ENCODE peak calls at places on chromosome 14, in eight cellular contexts. D is stimulated activated CD4-positive, alpha-beta T cell treated with anti-CD3 and anti-CD28 coated beads, Interleukin-4, amount 100 ng/mL, for 24 hours; A is NCI-H1417; E is H7; U is HEK293T; P is GM12865; Q is activated CD8-positive, alpha-beta memory T cell treated with anti-CD3 and anti-CD28 coated beads, Interleukin-2, amount 50 U/mL, for 48 hours; O is NAMALWA. F is an unnamed sample.

GRCh38 chr14:51628230-51628629 is 23.5 kb upstream of the FRMD6 start:
- DNase-seq in A (no peak), P (no peak), D (no peak), E (no peak), Q (no peak), U (no peak), O (no peak), F (no peak)

GRCh38 chr14:75542585-75543091 is 20.4 kb downstream of the BATF start:
- DNase-seq in P (peak), D (peak), A (no peak), O (no peak), E (peak), U (no peak), Q (peak), F (peak)

GRCh38 chr14:68705741-68706283 is 87.1 kb downstream of the ZFP36L1 start:
- DNase-seq in Q (no peak), O (no peak), E (peak), P (no peak), A (no peak), U (no peak), D (no peak), F (no peak)

GRCh38 chr14:77303417-77304156 is 17.1 kb downstream of the POMT2 start:
- DNase-seq in O (no peak), Q (no peak), A (peak), E (no peak), P (peak), D (peak), U (no peak), F (peak)

GRCh38 chr14:94355191-94355794 is 32.2 kb upstream of the SERPINA6 start:
- DNase-seq in P (no peak), Q (peak), U (no peak), A (no peak), O (no peak), D (no peak), E (peak), F (no peak)

GRCh38 chr14:76125506-76125905 is 26.2 kb upstream of the GPATCH2L start:
- DNase-seq in O (no peak), P (no peak), Q (no peak), D (no peak), E (no peak), A (no peak), U (no peak), F (no peak)

GRCh38 chr14:100076133-100076532 is 10.9 kb downstream of the EVL start:
- DNase-seq in E (peak), U (peak), P (peak), O (peak), A (no peak), Q (no peak), D (peak), F (peak)

GRCh38 chr14:93954900-93955891 is 21.2 kb downstream of the ASB2 start:
- DNase-seq in A (no peak), E (no peak), U (no peak), Q (peak), D (peak), O (peak), P (peak), F (peak)

GRCh38 chr14:90700928-90701776 is 115.1 kb downstream of the TTC7B start:
- DNase-seq in E (no peak), U (no peak), Q (no peak), A (no peak), D (no peak), P (no peak), O (no peak), F (no peak)

GRCh38 chr14:31326111-31326510 is 94.2 kb downstream of the HEATR5A start:
- DNase-seq in P (peak), A (no peak), O (peak), Q (no peak), U (no peak), D (no peak), E (no peak), F (no peak)

GRCh38 chr14:31275731-31276130 is 68.1 kb upstream of the HECTD1 start:
- DNase-seq in P (no peak), E (no peak), A (no peak), D (no peak), O (no peak), Q (no peak), U (no peak), F (no peak)

GRCh38 chr14:36938678-36939077 is 233.7 kb downstream of the SLC25A21 start:
- DNase-seq in U (no peak), E (no peak), P (no peak), Q (no peak), D (no peak), O (no peak), A (no peak), F (no peak)

GRCh38 chr14:72810201-72810600 is 83.7 kb downstream of the DPF3 start:
- DNase-seq in D (peak), P (no peak), U (no peak), O (no peak), Q (peak), E (no peak), A (no peak), F (peak)

GRCh38 chr14:78848234-78848820 is 678.2 kb downstream of the NRXN3 start:
- DNase-seq in O (peak), P (peak), U (peak), Q (no peak), D (peak), E (peak), A (peak), F (peak)